ENCODE peak calls at places on chromosome 5, in five cellular contexts. I is H1, O is HepG2, D is GM12878, Y is K562. J is an unnamed sample.

GRCh38 chr5:79612667-79613190 is 488 bp downstream of the TENT2 start:
- DNase-seq in I (no peak), O (peak; percentile 3), D (no peak), Y (no peak), J (no peak)

GRCh38 chr5:126594676-126595485 is at the start of gene ALDH7A1:
- DNase-seq in Y (peak; percentile 14), O (peak; percentile 95), D (no peak), I (peak; percentile 88), J (peak; percentile 96)

GRCh38 chr5:53994148-53994547 is 316.2 kb downstream of the ARL15 start:
- DNase-seq in O (no peak), I (no peak), D (no peak), Y (no peak), J (no peak)

GRCh38 chr5:160616712-160617497 is 195.2 kb downstream of the PTTG1 start:
- DNase-seq in D (no peak), O (no peak), Y (no peak), I (no peak), J (no peak)

GRCh38 chr5:113749334-113749733 is 235.8 kb downstream of the YTHDC2 start:
- DNase-seq in Y (no peak), I (no peak), D (no peak), O (no peak), J (no peak)

GRCh38 chr5:173454381-173454763 is 126.2 kb upstream of the STC2 start:
- DNase-seq in D (no peak), Y (no peak), O (peak; percentile 39), I (no peak), J (peak; percentile 22)

GRCh38 chr5:38666668-38667498 is 110.4 kb upstream of the LIFR start:
- DNase-seq in O (peak; percentile 25), D (no peak), I (peak; percentile 48), Y (peak; percentile 58), J (peak; percentile 46)

GRCh38 chr5:106167766-106168165 is 1503.0 kb downstream of the EFNA5 start:
- DNase-seq in O (no peak), I (no peak), Y (no peak), D (no peak), J (no peak)

GRCh38 chr5:140182075-140182709 is 7.2 kb downstream of the CYSTM1 start:
- DNase-seq in O (no peak), Y (no peak), D (no peak), I (no peak), J (no peak)

GRCh38 chr5:18487928-18488480 is 853.7 kb downstream of the TAF11L14 start:
- DNase-seq in D (no peak), I (no peak), O (no peak), Y (no peak), J (no peak)

GRCh38 chr5:144040615-144041394 is 129.7 kb downstream of the YIPF5 start:
- DNase-seq in I (no peak), D (no peak), O (no peak), Y (no peak), J (no peak)

GRCh38 chr5:168976311-168976893 is 324.5 kb downstream of the SLIT3 start:
- DNase-seq in I (no peak), Y (no peak), O (no peak), D (no peak), J (no peak)

GRCh38 chr5:175893466-175893865 is 22.1 kb downstream of the CPLX2 start:
- DNase-seq in Y (no peak), D (no peak), I (no peak), O (no peak), J (no peak)

GRCh38 chr5:59079622-59080620 is 497.0 kb downstream of the RAB3C start:
- DNase-seq in Y (no peak), O (peak; percentile 34), D (no peak), I (no peak), J (no peak)

GRCh38 chr5:15598294-15598902 is 98.4 kb downstream of the FBXL7 start:
- DNase-seq in D (no peak), I (peak; percentile 75), Y (peak; percentile 22), O (peak; percentile 7), J (peak; percentile 32)

GRCh38 chr5:148735301-148735700 is 81.0 kb upstream of the HTR4 start:
- DNase-seq in I (no peak), D (no peak), Y (no peak), O (no peak), J (no peak)

GRCh38 chr5:88262116-88262515 is 6.5 kb downstream of the TMEM161B start:
- DNase-seq in I (no peak), O (no peak), Y (no peak), D (no peak), J (no peak)

GRCh38 chr5:72248352-72249032 is 71.5 kb downstream of the MRPS27 start:
- DNase-seq in D (no peak), I (no peak), Y (peak; percentile 42), O (no peak), J (peak; percentile 56)

GRCh38 chr5:141906972-141907371 is 16.7 kb upstream of the DELE1 start:
- DNase-seq in Y (peak; percentile 25), D (no peak), I (no peak), O (no peak), J (no peak)

GRCh38 chr5:141913560-141913959 is 10.1 kb upstream of the DELE1 start:
- DNase-seq in D (no peak), Y (no peak), O (no peak), I (no peak), J (no peak)

GRCh38 chr5:141908796-141909195 is 14.9 kb upstream of the DELE1 start:
- DNase-seq in O (no peak), D (no peak), Y (no peak), I (no peak), J (no peak)

GRCh38 chr5:141909212-141909611 is 14.5 kb upstream of the DELE1 start:
- DNase-seq in I (no peak), O (no peak), Y (no peak), D (no peak), J (no peak)

DNA sequence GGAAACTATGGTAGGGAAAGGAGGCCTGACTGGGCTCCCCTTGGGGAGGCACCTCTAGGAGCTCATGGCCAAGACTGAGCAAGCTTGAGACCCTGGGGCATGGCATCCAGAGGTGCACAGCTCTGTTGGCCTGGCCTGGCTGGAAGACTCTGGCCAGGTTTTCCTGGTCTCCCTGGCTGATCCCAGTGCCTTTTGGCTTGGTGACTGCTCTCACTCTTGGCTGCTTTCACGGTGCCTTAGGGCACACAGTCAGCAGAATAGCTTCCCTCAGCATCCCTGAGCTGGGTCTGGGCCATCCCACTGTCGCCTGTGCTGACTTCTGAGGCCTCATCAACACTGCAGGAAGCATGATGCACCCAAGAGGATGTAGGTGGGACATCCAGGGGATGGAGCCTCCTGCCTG is 13.4 kb upstream of the DELE1 start:
- DNase-seq in Y (no peak), D (no peak), I (no peak), O (no peak), J (no peak)
- TF ChIP-seq KDM1A in Y (no peak), D (no peak), I (no peak), O (no peak), J (no peak)

DNA sequence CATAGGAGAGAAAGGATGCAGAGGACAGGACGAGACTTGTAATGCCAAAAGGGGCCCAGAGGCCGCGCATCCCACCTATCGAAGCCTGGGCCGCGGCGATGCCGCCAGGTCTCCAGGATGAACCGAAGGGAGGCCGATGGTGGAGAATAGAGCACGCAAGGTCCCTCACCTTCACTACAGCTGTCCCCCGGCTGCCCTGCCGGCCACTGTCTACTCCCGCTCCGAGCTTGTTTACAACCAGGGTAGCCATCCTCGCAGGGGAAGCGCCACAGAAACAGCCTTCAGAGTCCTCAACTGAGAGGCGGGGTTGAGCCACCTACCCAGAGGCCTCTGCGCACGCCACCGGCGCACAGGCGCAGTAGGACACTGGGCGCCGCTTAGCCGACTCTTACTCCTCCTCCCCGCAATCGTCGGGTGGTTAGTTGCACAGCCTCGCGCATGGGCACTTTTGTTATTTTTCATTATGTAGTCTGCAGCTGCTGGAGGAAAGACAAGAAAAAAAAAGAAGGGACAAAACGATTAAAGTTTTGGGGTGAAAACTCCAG is at the start of gene TRIM23:
- DNase-seq in I (peak; percentile 89), Y (peak; percentile 79), D (peak; percentile 87), O (peak; percentile 86), J (peak; percentile 79)
- TF ChIP-seq KDM1A in I (no peak), Y (peak; percentile 31), D (no peak), O (no peak), J (no peak)

GRCh38 chr5:128225245-128226030 is 141.9 kb downstream of the SLC12A2 start:
- DNase-seq in O (no peak), I (no peak), D (no peak), Y (no peak), J (no peak)
- TF ChIP-seq KDM1A in O (no peak), I (no peak), D (no peak), Y (no peak), J (no peak)

GRCh38 chr5:180969406-180969805 is 19.2 kb upstream of the BTNL3 start:
- DNase-seq in I (no peak), D (no peak), Y (no peak), O (no peak), J (no peak)
- TF ChIP-seq KDM1A in I (no peak), D (no peak), Y (no peak), O (no peak), J (no peak)

GRCh38 chr5:179288101-179288808 is 57.0 kb downstream of the ADAMTS2 start:
- DNase-seq in Y (no peak), D (no peak), I (no peak), O (no peak), J (no peak)

GRCh38 chr5:179289756-179290385 is 55.4 kb downstream of the ADAMTS2 start:
- DNase-seq in I (no peak), O (no peak), D (no peak), Y (no peak), J (no peak)

GRCh38 chr5:179287631-179288030 is 57.6 kb downstream of the ADAMTS2 start:
- DNase-seq in O (no peak), Y (no peak), I (no peak), D (no peak), J (no peak)

GRCh38 chr5:179287071-179287470 is 58.2 kb downstream of the ADAMTS2 start:
- DNase-seq in D (no peak), I (no peak), Y (no peak), O (no peak), J (no peak)

DNA sequence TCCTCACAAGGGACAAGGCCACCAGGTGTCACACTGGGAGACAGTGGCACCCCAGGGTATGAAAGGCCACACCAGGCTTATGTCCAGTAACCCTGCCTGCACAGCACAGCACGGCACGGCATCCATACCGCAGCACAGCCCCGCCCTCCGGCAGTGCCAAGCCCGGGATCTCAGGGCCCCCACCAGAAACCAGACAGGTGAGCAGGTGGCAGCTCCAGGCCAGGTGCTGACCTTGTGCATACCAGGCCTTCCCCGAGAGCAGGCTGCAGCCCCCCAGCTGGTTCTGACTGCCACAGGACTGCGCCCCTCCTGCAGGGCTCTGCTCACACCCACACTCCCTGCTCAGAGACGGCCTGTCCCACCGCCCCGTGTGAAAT is 56.5 kb downstream of the ADAMTS2 start:
- DNase-seq in Y (no peak), D (no peak), I (no peak), O (no peak), J (no peak)
- TF ChIP-seq KDM1A in Y (no peak), D (no peak), I (no peak), O (no peak), J (no peak)

DNA sequence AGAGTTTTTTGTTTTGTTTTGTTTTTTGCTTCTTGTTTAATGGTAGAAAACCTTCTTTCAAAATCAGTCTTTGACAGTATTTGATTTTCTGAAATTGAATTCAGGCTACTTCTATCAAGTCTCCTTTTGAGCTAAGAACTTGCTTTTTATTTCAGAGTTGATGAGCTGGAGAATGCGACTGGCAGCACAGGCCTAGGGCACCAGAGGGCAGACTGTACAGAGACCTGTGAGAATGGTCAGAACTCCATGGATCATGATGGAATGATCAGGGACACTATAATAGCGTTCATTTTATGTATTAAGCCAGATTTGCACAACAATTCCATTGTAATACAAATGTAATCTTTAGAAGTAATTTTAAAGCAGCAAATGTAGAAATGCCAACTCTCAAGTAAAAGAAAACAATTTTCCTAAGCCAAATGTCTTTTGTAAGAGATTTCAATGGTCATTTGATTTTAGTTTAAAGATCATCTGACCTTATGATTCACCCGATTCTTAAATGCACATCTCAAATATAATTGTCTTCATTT is 902.4 kb downstream of the NR2F1-AS1 start:
- DNase-seq in Y (no peak), I (no peak), D (no peak), O (peak; percentile 4), J (peak; percentile 44)
- TF ChIP-seq KDM1A in Y (no peak), I (no peak), D (no peak), O (no peak), J (no peak)

J was measured in A549.